ENCODE peak calls at places on chromosome 22, in four cellular contexts. F is GM23338, G is fibroblast of lung, L is psoas muscle. S is an unnamed sample.
A peak's percentile ranks its signal among the peaks of the same experiment; 100 is the strongest.

GRCh38 chr22:27879923-27880322 is 39.1 kb downstream of the PITPNB start:
- DNase-seq in F (peak; percentile 79), G (peak; percentile 51), L (no peak), S (no peak)

GRCh38 chr22:31173386-31174145 is 13.6 kb downstream of the RNF185 start:
- DNase-seq in F (no peak), G (peak; percentile 81), L (no peak), S (no peak)

GRCh38 chr22:22884010-22884887 is 3.4 kb upstream of the IGLL5 start:
- DNase-seq in F (peak; percentile 88), G (peak; percentile 64), L (no peak), S (peak; percentile 37)

GRCh38 chr22:29205598-29206371 is at the start of gene EMID1:
- DNase-seq in F (peak; percentile 67), G (no peak), L (no peak), S (peak; percentile 37)

GRCh38 chr22:25370322-25370721 is 150.9 kb downstream of the CRYBB2 start:
- DNase-seq in F (peak; percentile 38), G (no peak), L (no peak), S (no peak)

GRCh38 chr22:32996702-32997101 is 61.5 kb downstream of the SYN3 start:
- DNase-seq in F (no peak), G (no peak), L (peak; percentile 90), S (peak; percentile 78)

GRCh38 chr22:37228106-37229011 is 15.7 kb downstream of the RAC2 start:
- DNase-seq in F (no peak), G (no peak), L (peak; percentile 53), S (peak; percentile 43)

GRCh38 chr22:30304495-30305244 is 15.4 kb upstream of the CASTOR1 start:
- DNase-seq in F (no peak), G (no peak), L (no peak), S (no peak)

GRCh38 chr22:27820896-27821866 is 19.6 kb upstream of the MN1 start:
- DNase-seq in F (no peak), G (no peak), L (no peak), S (no peak)

GRCh38 chr22:29302681-29303465 is 3.6 kb upstream of the GAS2L1 start:
- DNase-seq in F (peak; percentile 21), G (no peak), L (peak; percentile 69), S (no peak)

GRCh38 chr22:27512283-27512761 is 289.2 kb downstream of the MN1 start:
- DNase-seq in F (no peak), G (peak; percentile 92), L (peak; percentile 69), S (peak; percentile 90)

GRCh38 chr22:23565942-23566715 is 14.0 kb downstream of the IGLL1 start:
- DNase-seq in F (peak; percentile 35), G (no peak), L (peak; percentile 43), S (no peak)

GRCh38 chr22:24433001-24433867 is 5.8 kb downstream of the ADORA2A start:
- DNase-seq in F (no peak), G (no peak), L (peak; percentile 45), S (no peak)

GRCh38 chr22:23504522-23504921 is 75.6 kb downstream of the IGLL1 start:
- DNase-seq in F (no peak), G (no peak), L (peak; percentile 35), S (no peak)

GRCh38 chr22:24474221-24474620 is 20.9 kb upstream of the UPB1 start:
- DNase-seq in F (no peak), G (peak; percentile 68), L (no peak), S (no peak)

GRCh38 chr22:20063271-20064139 is 16.5 kb upstream of the DGCR8 start:
- DNase-seq in F (peak; percentile 44), G (no peak), L (peak; percentile 82), S (no peak)

GRCh38 chr22:39574779-39575551 is 4.4 kb downstream of the CACNA1I start:
- DNase-seq in F (no peak), G (peak; percentile 82), L (no peak), S (no peak)

GRCh38 chr22:20781272-20781990 is 7.5 kb downstream of the SERPIND1 start:
- DNase-seq in F (no peak), G (no peak), L (no peak), S (no peak)

GRCh38 chr22:23231471-23232093 is 51.3 kb downstream of the BCR start:
- DNase-seq in F (no peak), G (no peak), L (no peak), S (no peak)

GRCh38 chr22:41092847-41093371 is 517 bp downstream of the EP300 start:
- DNase-seq in F (peak; percentile 62), G (peak; percentile 43), L (peak; percentile 69), S (no peak)

GRCh38 chr22:24106385-24107381 is 74.6 kb upstream of the SUSD2 start:
- DNase-seq in F (peak; percentile 45), G (peak; percentile 14), L (no peak), S (peak; percentile 25)

GRCh38 chr22:41260871-41261270 is 20.1 kb upstream of the CHADL start:
- DNase-seq in F (no peak), G (no peak), L (no peak), S (peak; percentile 82)

GRCh38 chr22:29130490-29130889 is 57.7 kb downstream of the KREMEN1 start:
- DNase-seq in F (no peak), G (no peak), L (no peak), S (no peak)

GRCh38 chr22:23892626-23893445 is 1.3 kb upstream of the MIF start:
- DNase-seq in F (no peak), G (no peak), L (no peak), S (no peak)

GRCh38 chr22:47794851-47795250 is 1032.4 kb downstream of the TBC1D22A start:
- DNase-seq in F (no peak), G (no peak), L (no peak), S (no peak)

GRCh38 chr22:40665312-40665711 is 14.0 kb upstream of the MCHR1 start:
- DNase-seq in F (no peak), G (peak; percentile 48), L (peak; percentile 65), S (peak; percentile 75)

GRCh38 chr22:22684605-22685561 is 40.5 kb downstream of the GGTLC2 start:
- DNase-seq in F (peak; percentile 57), G (peak; percentile 90), L (no peak), S (no peak)

GRCh38 chr22:39728236-39728860 is 157.8 kb downstream of the CACNA1I start:
- DNase-seq in F (no peak), G (no peak), L (no peak), S (no peak)

GRCh38 chr22:39856588-39856987 is 37.0 kb downstream of the ENTHD1 start:
- DNase-seq in F (no peak), G (no peak), L (no peak), S (no peak)

GRCh38 chr22:47626428-47627390 is 864.3 kb downstream of the TBC1D22A start:
- DNase-seq in F (no peak), G (no peak), L (no peak), S (no peak)

GRCh38 chr22:29478326-29479276 is 1.4 kb upstream of the NEFH start:
- DNase-seq in F (peak; percentile 71), G (no peak), L (no peak), S (no peak)

GRCh38 chr22:40247976-40248375 is 70.3 kb downstream of the TNRC6B start:
- DNase-seq in F (no peak), G (no peak), L (no peak), S (no peak)

GRCh38 chr22:26800858-26801257 is 143.5 kb downstream of the MIAT start:
- DNase-seq in F (peak; percentile 90), G (peak; percentile 60), L (no peak), S (no peak)

GRCh38 chr22:32839776-32840571 is 38.5 kb downstream of the TIMP3 start:
- DNase-seq in F (no peak), G (no peak), L (no peak), S (peak; percentile 44)

GRCh38 chr22:24506802-24507438 is 11.8 kb downstream of the UPB1 start:
- DNase-seq in F (peak; percentile 34), G (peak; percentile 20), L (no peak), S (no peak)

GRCh38 chr22:21699643-21700042 is 33.8 kb downstream of the PPIL2 start:
- DNase-seq in F (no peak), G (no peak), L (no peak), S (no peak)

GRCh38 chr22:48587236-48587865 is 1240.3 kb downstream of the BRD1 start:
- DNase-seq in F (no peak), G (no peak), L (peak; percentile 23), S (no peak)

GRCh38 chr22:18034076-18034475 is 9.7 kb upstream of the MICAL3 start:
- DNase-seq in F (no peak), G (no peak), L (no peak), S (no peak)
- H3K27ac ChIP-seq in F (no peak overlapping the region), G (no peak overlapping the region), L (peak overlapping the region; percentile 15), S (peak overlapping the region; percentile 56)

GRCh38 chr22:45008853-45009751 is 703 bp downstream of the PHF21B start:
- DNase-seq in F (peak; percentile 39), G (no peak), L (no peak), S (no peak)

GRCh38 chr22:45007247-45007945 is 2.4 kb downstream of the PHF21B start:
- DNase-seq in F (peak; percentile 87), G (peak; percentile 17), L (no peak), S (no peak)

GRCh38 chr22:45006873-45007246 is 2.9 kb downstream of the PHF21B start:
- DNase-seq in F (peak; percentile 88), G (no peak), L (no peak), S (peak; percentile 25)

GRCh38 chr22:45007946-45008852 is 1.6 kb downstream of the PHF21B start:
- DNase-seq in F (peak; percentile 82), G (peak; percentile 12), L (no peak), S (no peak)

DNA sequence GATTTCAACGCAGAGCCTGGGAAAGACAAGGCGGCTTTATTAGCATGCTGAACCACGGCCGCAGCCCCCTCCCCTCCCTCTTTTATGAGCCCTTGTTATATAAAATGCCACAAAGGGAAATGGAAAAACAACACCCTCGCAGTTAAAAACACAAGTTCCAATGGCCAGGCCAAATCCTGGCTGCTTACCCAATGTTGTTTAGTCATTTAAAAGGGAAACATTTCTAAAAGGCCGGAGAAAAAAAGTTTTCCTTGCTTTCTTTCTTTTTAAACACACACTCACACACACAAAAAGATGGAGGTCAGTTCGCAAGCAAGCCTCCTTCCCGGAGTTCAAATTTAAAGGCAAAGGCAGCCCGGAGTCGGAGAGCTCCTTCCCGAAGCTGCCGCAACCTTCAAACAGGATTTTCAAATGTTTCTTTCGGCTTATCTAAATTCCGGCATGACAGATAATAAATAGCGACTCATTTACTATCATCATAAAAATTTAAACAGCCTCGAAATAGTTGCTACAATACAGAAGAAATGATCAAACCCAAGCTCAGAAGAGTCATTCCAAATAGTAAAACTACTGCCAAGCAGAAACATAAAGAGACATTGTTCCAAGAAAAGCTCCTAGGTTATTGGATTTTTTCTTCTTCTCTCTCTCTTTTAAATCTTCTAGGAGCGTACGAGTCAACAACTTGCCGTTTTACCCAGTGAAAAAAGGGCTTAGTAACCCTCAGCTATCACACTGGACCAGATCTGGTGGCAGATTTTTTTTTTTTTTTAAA is 3.5 kb downstream of the PHF21B start:
- DNase-seq in F (peak; percentile 28), G (no peak), L (no peak), S (no peak)
- H3K27me3 ChIP-seq in F (no peaks in the 10 kb centered on the region), G (peaks cover 27% of the 10 kb centered on the region), L (peaks cover 86% of the 10 kb centered on the region), S (peaks cover 88% of the 10 kb centered on the region)

GRCh38 chr22:35904752-35905151 is 123.9 kb downstream of the RBFOX2 start:
- DNase-seq in F (no peak), G (no peak), L (no peak), S (no peak)

GRCh38 chr22:35900483-35901168 is 128.0 kb downstream of the RBFOX2 start:
- DNase-seq in F (peak; percentile 37), G (no peak), L (no peak), S (no peak)

GRCh38 chr22:35905894-35906293 is 122.7 kb downstream of the RBFOX2 start:
- DNase-seq in F (no peak), G (no peak), L (no peak), S (no peak)

GRCh38 chr22:35904332-35904692 is 124.3 kb downstream of the RBFOX2 start:
- DNase-seq in F (no peak), G (no peak), L (no peak), S (no peak)

GRCh38 chr22:35903571-35904331 is 124.9 kb downstream of the RBFOX2 start:
- DNase-seq in F (no peak), G (no peak), L (no peak), S (no peak)
- H3K4me3 ChIP-seq in F (no peak overlapping the region), G (no peak overlapping the region), L (peak overlapping the region; percentile 19), S (no peak overlapping the region)

GRCh38 chr22:42693055-42693762 is 27.5 kb downstream of the A4GALT start:
- DNase-seq in F (no peak), G (no peak), L (peak; percentile 54), S (no peak)
- H3K27ac ChIP-seq in F (no peak overlapping the region), G (no peak overlapping the region), L (no peak overlapping the region), S (peak overlapping the region; percentile 96)

S was measured in left ventricle myocardium inferior.